ENCODE peak calls at places on chromosomes 11 and 22, in four cellular contexts. C, A, P and W are unnamed samples. For H3K4me1 and H4K20me1, the result is how much of the 10 kb centered on the place peaks cover.

GRCh38 chr22:45462034-45462655 is 40.5 kb upstream of the FBLN1 start:
- DNase-seq in C (no peak), A (no peak), P (no peak), W (no peak)

GRCh38 chr11:37710031-37710430 is 1112.0 kb upstream of the RAG2 start:
- DNase-seq in C (no peak), A (no peak), P (peak), W (no peak)

GRCh38 chr11:83115551-83115950 is 41.4 kb upstream of the PCF11 start:
- DNase-seq in C (no peak), A (peak), P (no peak), W (no peak)

GRCh38 chr22:31272522-31273446 is 19.5 kb downstream of the PIK3IP1 start:
- DNase-seq in C (peak), A (peak), P (no peak), W (no peak)

GRCh38 chr22:27107824-27108223 is 450.4 kb downstream of the MIAT start:
- DNase-seq in C (no peak), A (no peak), P (peak), W (peak)

GRCh38 chr11:77249427-77249826 is 52.1 kb downstream of the GDPD4 start:
- DNase-seq in C (no peak), A (no peak), P (peak), W (peak)

GRCh38 chr22:45328822-45329535 is 19.2 kb downstream of the FAM118A start:
- DNase-seq in C (no peak), A (no peak), P (no peak), W (no peak)

GRCh38 chr11:8018742-8019631 is 31.9 kb downstream of the EIF3F start:
- DNase-seq in C (peak), A (peak), P (peak), W (no peak)

GRCh38 chr11:35672608-35673007 is 10.0 kb downstream of the TRIM44 start:
- DNase-seq in C (no peak), A (no peak), P (no peak), W (no peak)

GRCh38 chr11:64971421-64972233 is at the start of gene MAJIN:
- DNase-seq in C (no peak), A (peak), P (peak), W (no peak)

GRCh38 chr11:70064726-70065317 is 13.3 kb upstream of the ANO1 start:
- DNase-seq in C (no peak), A (no peak), P (no peak), W (no peak)

GRCh38 chr22:46150615-46151423 is 493 bp downstream of the PPARA start:
- DNase-seq in C (peak), A (peak), P (no peak), W (no peak)

GRCh38 chr22:48423481-48423901 is 1404.2 kb downstream of the BRD1 start:
- DNase-seq in C (no peak), A (no peak), P (peak), W (no peak)
- H2AFZ ChIP-seq in C (no peak), A (no peak), P (peak), W (no peak)

DNA sequence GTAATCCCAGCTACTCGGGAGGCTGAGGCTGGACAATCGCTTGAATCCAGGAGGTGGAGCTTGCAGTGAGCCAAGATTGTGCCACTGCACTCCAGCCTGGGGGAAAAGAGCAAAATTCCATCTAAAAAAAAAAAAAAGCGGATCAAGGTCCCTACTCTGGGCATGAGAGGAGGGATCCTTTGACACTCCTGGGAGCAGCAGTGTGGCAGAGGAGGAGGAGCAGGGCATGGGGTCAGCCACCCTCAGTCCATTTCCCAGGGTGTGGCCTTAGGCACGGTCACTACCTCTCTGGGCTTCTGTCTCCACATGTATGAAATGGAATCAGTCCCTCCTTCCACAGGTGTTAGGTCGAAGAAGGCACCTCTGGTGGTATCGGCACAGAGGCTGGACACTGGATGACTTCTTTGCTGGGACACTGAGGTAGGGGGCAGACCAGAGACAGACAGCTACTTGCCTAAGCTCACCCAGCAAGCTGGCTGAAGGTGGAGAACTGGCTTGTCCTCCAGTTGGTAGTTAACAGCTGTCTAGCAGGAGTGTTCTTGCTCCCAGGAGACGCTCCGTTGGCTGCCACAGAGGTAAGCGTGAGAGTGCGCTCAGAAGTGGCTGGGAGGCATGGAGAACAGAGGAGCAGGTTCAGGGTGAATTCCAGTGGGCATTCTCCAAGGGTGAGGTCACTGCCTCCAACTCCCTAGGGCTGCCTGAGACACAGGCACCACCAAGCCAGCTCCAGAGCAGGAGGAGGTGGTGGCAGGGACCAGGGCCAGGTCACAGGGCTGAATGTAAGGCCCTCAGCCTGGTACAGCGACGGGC is 19.6 kb downstream of the TXN2 start:
- DNase-seq in C (no peak), A (no peak), P (peak), W (no peak)
- H3K4me1 ChIP-seq in C (under half), A (under half), P (under half), W (under half)

GRCh38 chr22:38266120-38266519 is 6.7 kb downstream of the TMEM184B start:
- DNase-seq in C (no peak), A (no peak), P (no peak), W (no peak)
- H4K20me1 ChIP-seq in C (under half), A (half or more), P (half or more), W (under half)

GRCh38 chr22:35649026-35649553 is 844 bp downstream of the APOL6 start:
- DNase-seq in C (no peak), A (no peak), P (no peak), W (no peak)
- H2AFZ ChIP-seq in C (peak), A (peak), P (peak), W (peak)

GRCh38 chr22:33578752-33579151 is 341.5 kb downstream of the LARGE1 start:
- DNase-seq in C (no peak), A (no peak), P (no peak), W (no peak)
- H3K4me1 ChIP-seq in C (under half), A (under half), P (under half), W (under half)

GRCh38 chr11:1482581-1483444 is 3.8 kb downstream of the MOB2 start:
- DNase-seq in C (no peak), A (no peak), P (no peak), W (no peak)

GRCh38 chr11:1481861-1482441 is 4.6 kb downstream of the MOB2 start:
- DNase-seq in C (no peak), A (no peak), P (no peak), W (no peak)

GRCh38 chr11:1480191-1480554 is 6.4 kb downstream of the MOB2 start:
- DNase-seq in C (no peak), A (no peak), P (no peak), W (no peak)

GRCh38 chr11:1480555-1481482 is 5.8 kb downstream of the MOB2 start:
- DNase-seq in C (no peak), A (no peak), P (no peak), W (no peak)

DNA sequence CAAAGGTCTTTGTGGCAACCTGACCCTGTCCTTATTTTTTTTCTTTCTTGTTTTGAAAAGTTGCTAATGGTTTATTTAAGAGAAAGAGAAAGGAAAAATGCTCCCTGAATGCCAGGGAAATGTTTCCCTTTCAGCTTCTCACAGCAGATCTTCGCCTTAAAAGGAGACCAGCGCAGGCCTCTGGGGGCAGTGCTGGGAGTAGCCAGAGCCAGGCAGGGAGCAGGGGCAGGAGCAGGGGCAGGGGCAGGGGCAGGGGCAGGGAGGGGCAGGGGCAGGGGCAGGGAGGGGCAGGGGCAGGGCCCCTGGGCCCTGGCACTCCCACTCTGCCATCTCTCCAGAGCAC is 5.1 kb downstream of the MOB2 start:
- DNase-seq in C (no peak), A (peak), P (no peak), W (no peak)
- H4K20me1 ChIP-seq in C (under half), A (under half), P (half or more), W (under half)

GRCh38 chr11:128804481-128804880 is 62.6 kb downstream of the KCNJ1 start:
- DNase-seq in C (no peak), A (no peak), P (peak), W (no peak)
- H2AFZ ChIP-seq in C (no peak), A (no peak), P (no peak), W (no peak)

GRCh38 chr11:67605231-67606011 is 1.3 kb upstream of the NDUFV1 start:
- DNase-seq in C (no peak), A (peak), P (no peak), W (no peak)

GRCh38 chr11:67606477-67607295 is at the start of gene NDUFV1:
- DNase-seq in C (peak), A (peak), P (peak), W (no peak)

GRCh38 chr11:67604815-67605214 is 1.9 kb upstream of the NDUFV1 start:
- DNase-seq in C (no peak), A (no peak), P (no peak), W (no peak)

GRCh38 chr11:67607507-67607906 is 771 bp downstream of the NDUFV1 start:
- DNase-seq in C (no peak), A (no peak), P (no peak), W (no peak)

GRCh38 chr11:67606150-67606476 is 623 bp upstream of the NDUFV1 start:
- DNase-seq in C (no peak), A (peak), P (peak), W (no peak)
- H3K4me1 ChIP-seq in C (under half), A (under half), P (under half), W (under half)